ENCODE peak calls at places on chromosomes 7 and 10, in five cellular contexts. S, A, Y, N and U are unnamed samples.

GRCh38 chr7:79930604-79931003 is 204.0 kb upstream of the GNAI1 start:
- DNase-seq in S (no peak), N (no peak), A (no peak), Y (no peak), U (no peak)

GRCh38 chr7:82317760-82318159 is 125.8 kb downstream of the CACNA2D1 start:
- DNase-seq in A (no peak), Y (no peak), N (no peak), S (no peak), U (no peak)

GRCh38 chr7:5396999-5397656 is 26.5 kb downstream of the TNRC18 start:
- DNase-seq in Y (peak; percentile 41), N (peak; percentile 99), S (no peak), A (no peak), U (peak; percentile 59)

GRCh38 chr10:132027423-132027983 is 38.2 kb upstream of the JAKMIP3 start:
- DNase-seq in S (no peak), Y (no peak), N (no peak), A (no peak), U (no peak)

GRCh38 chr7:148733496-148733895 is 34.8 kb downstream of the CUL1 start:
- DNase-seq in S (no peak), A (no peak), Y (no peak), N (no peak), U (no peak)

GRCh38 chr7:155597753-155598140 is 46.7 kb upstream of the RBM33 start:
- DNase-seq in N (no peak), A (no peak), S (no peak), Y (no peak), U (no peak)

GRCh38 chr10:95742529-95742884 is 13.5 kb upstream of the ENTPD1 start:
- DNase-seq in A (no peak), Y (no peak), S (no peak), N (no peak), U (no peak)

GRCh38 chr10:47406870-47407648 is 23.0 kb upstream of the ZNF488 start:
- DNase-seq in N (peak; percentile 82), S (no peak), Y (no peak), A (peak; percentile 89), U (no peak)

GRCh38 chr10:28980264-28980663 is 302.9 kb downstream of the BAMBI start:
- DNase-seq in N (no peak), Y (no peak), A (no peak), S (no peak), U (no peak)

GRCh38 chr10:88038268-88038667 is 174.8 kb downstream of the PTEN start:
- DNase-seq in Y (no peak), S (no peak), N (no peak), A (no peak), U (no peak)

GRCh38 chr10:77163670-77164348 is 473.8 kb downstream of the KCNMA1 start:
- DNase-seq in A (peak; percentile 13), S (no peak), N (peak; percentile 67), Y (no peak), U (peak; percentile 39)

GRCh38 chr10:17010363-17011145 is 119.1 kb downstream of the CUBN start:
- DNase-seq in A (no peak), Y (no peak), N (no peak), S (no peak), U (no peak)

GRCh38 chr7:156612930-156613329 is 27.6 kb upstream of the RNF32 start:
- DNase-seq in A (no peak), N (no peak), S (no peak), Y (no peak), U (no peak)

GRCh38 chr10:33248638-33249037 is 85.8 kb downstream of the NRP1 start:
- DNase-seq in Y (no peak), S (no peak), N (no peak), A (no peak), U (no peak)

GRCh38 chr10:113616244-113617074 is 47.4 kb downstream of the NRAP start:
- DNase-seq in A (peak; percentile 23), Y (no peak), S (no peak), N (peak; percentile 21), U (no peak)

GRCh38 chr10:45154481-45154880 is 153.8 kb downstream of the ZNF22 start:
- DNase-seq in S (no peak), N (no peak), A (no peak), Y (no peak), U (no peak)

GRCh38 chr7:117871778-117872538 is 1.3 kb downstream of the CTTNBP2 start:
- DNase-seq in A (no peak), S (peak; percentile 68), N (no peak), Y (no peak), U (peak; percentile 65)

GRCh38 chr7:66662646-66663264 is 34.1 kb downstream of the KCTD7 start:
- DNase-seq in S (no peak), A (no peak), N (no peak), Y (no peak), U (no peak)

GRCh38 chr10:63071145-63071544 is 62.0 kb upstream of the NRBF2 start:
- DNase-seq in A (no peak), S (no peak), Y (no peak), N (no peak), U (no peak)

GRCh38 chr7:51070163-51070562 is 246.4 kb downstream of the COBL start:
- DNase-seq in N (no peak), S (no peak), Y (no peak), A (no peak), U (no peak)

GRCh38 chr7:140596751-140597424 is 43.7 kb downstream of the DENND2A start:
- DNase-seq in A (no peak), S (no peak), N (no peak), Y (no peak), U (peak; percentile 46)

GRCh38 chr7:101166603-101166908 is 1.2 kb upstream of the VGF start:
- DNase-seq in S (no peak), A (no peak), Y (no peak), N (no peak), U (no peak)

GRCh38 chr7:40715053-40715430 is 580.2 kb downstream of the SUGCT start:
- DNase-seq in A (no peak), Y (no peak), S (no peak), N (no peak), U (no peak)

GRCh38 chr7:1460757-1461639 is 1.7 kb upstream of the MICALL2 start:
- DNase-seq in Y (peak; percentile 33), S (no peak), A (peak; percentile 91), N (peak; percentile 44), U (peak; percentile 73)

GRCh38 chr10:51083280-51083986 is 9.1 kb downstream of the PRKG1 start:
- DNase-seq in Y (no peak), A (no peak), N (no peak), S (peak; percentile 53), U (no peak)

GRCh38 chr7:74121401-74122249 is 38.0 kb downstream of the LIMK1 start:
- DNase-seq in Y (no peak), N (no peak), S (no peak), A (no peak), U (no peak)

GRCh38 chr10:67760272-67760671 is 64.3 kb upstream of the CTNNA3 start:
- DNase-seq in N (no peak), Y (no peak), S (no peak), A (no peak), U (no peak)

GRCh38 chr7:142535123-142535779 is 214.0 kb upstream of the PRSS1 start:
- DNase-seq in N (peak; percentile 68), Y (no peak), S (peak; percentile 85), A (peak; percentile 82), U (no peak)
- TF ChIP-seq EP300 in N (no peak), Y (no peak), S (no peak), A (no peak), U (no peak)

GRCh38 chr7:43273939-43274719 is 161.7 kb downstream of the HECW1 start:
- DNase-seq in A (no peak), N (no peak), S (peak; percentile 30), Y (no peak), U (no peak)
- TF ChIP-seq POLR2A in A (no peak), N (no peak), S (no peak), Y (no peak), U (no peak)

GRCh38 chr7:143492799-143493568 is 15.3 kb downstream of the TAS2R41 start:
- DNase-seq in Y (no peak), A (no peak), N (no peak), S (no peak), U (no peak)
- H3K27ac ChIP-seq in Y (no peak overlapping the region), A (no peak overlapping the region), N (no peak overlapping the region), S (no peak overlapping the region), U (no peak overlapping the region)

GRCh38 chr7:151817981-151818673 is 58.8 kb downstream of the PRKAG2 start:
- DNase-seq in A (no peak), N (no peak), Y (no peak), S (no peak), U (no peak)
- TF ChIP-seq EP300 in A (no peak), N (no peak), Y (no peak), S (no peak), U (no peak)